ENCODE peak calls at places on chromosomes 5 and 9, in nine cellular contexts. T, G, J, N, V, F, X, Q and S are unnamed samples.
A peak's percentile ranks its signal among the peaks of the same experiment; 100 is the strongest.

GRCh38 chr5:76958976-76959767 is 6.3 kb downstream of the CRHBP start:
- DNase-seq in T (no peak), G (no peak), J (no peak), N (no peak), V (peak; percentile 94), F (no peak), X (no peak), Q (no peak), S (no peak)

GRCh38 chr9:124771867-124772621 is 933 bp upstream of the NR6A1 start:
- DNase-seq in T (peak; percentile 73), G (no peak), J (peak; percentile 58), N (peak; percentile 81), V (peak; percentile 55), F (peak; percentile 75), X (peak; percentile 80), Q (peak; percentile 17), S (peak; percentile 86)

GRCh38 chr9:4226331-4227250 is 73.3 kb downstream of the GLIS3 start:
- DNase-seq in T (no peak), G (no peak), J (peak; percentile 44), N (peak; percentile 41), V (no peak), F (no peak), X (peak; percentile 47), Q (no peak), S (no peak)

GRCh38 chr9:3525836-3526165 is at the start of gene RFX3:
- DNase-seq in T (peak; percentile 92), G (peak; percentile 89), J (peak; percentile 93), N (peak; percentile 92), V (peak; percentile 98), F (peak; percentile 93), X (peak; percentile 90), Q (peak; percentile 88), S (peak; percentile 92)

GRCh38 chr9:3080951-3081350 is 237.1 kb upstream of the PUM3 start:
- DNase-seq in T (no peak), G (no peak), J (no peak), N (no peak), V (no peak), F (no peak), X (no peak), Q (no peak), S (no peak)

GRCh38 chr9:73738741-73739530 is 587.3 kb downstream of the ANXA1 start:
- DNase-seq in T (no peak), G (no peak), J (no peak), N (no peak), V (no peak), F (no peak), X (no peak), Q (no peak), S (no peak)

GRCh38 chr5:158152151-158152550 is 293.2 kb upstream of the CLINT1 start:
- DNase-seq in T (no peak), G (no peak), J (no peak), N (no peak), V (peak; percentile 66), F (no peak), X (no peak), Q (no peak), S (no peak)

GRCh38 chr5:181008136-181008535 is 19.5 kb downstream of the BTNL3 start:
- DNase-seq in T (no peak), G (no peak), J (no peak), N (no peak), V (no peak), F (no peak), X (no peak), Q (no peak), S (no peak)

GRCh38 chr9:99169982-99170761 is 51.6 kb downstream of the ALG2 start:
- DNase-seq in T (no peak), G (no peak), J (no peak), N (no peak), V (no peak), F (no peak), X (no peak), Q (no peak), S (peak; percentile 68)

GRCh38 chr9:22446589-22446949 is at the start of gene DMRTA1:
- DNase-seq in T (peak; percentile 84), G (no peak), J (no peak), N (peak; percentile 80), V (peak; percentile 58), F (peak; percentile 83), X (peak; percentile 71), Q (no peak), S (peak; percentile 33)

GRCh38 chr5:54454602-54455001 is 897 bp upstream of the HSPB3 start:
- DNase-seq in T (no peak), G (no peak), J (no peak), N (no peak), V (no peak), F (no peak), X (no peak), Q (no peak), S (no peak)

GRCh38 chr9:130232899-130233586 is 32.5 kb upstream of the HMCN2 start:
- DNase-seq in T (no peak), G (no peak), J (no peak), N (peak; percentile 37), V (no peak), F (peak; percentile 40), X (no peak), Q (no peak), S (no peak)

GRCh38 chr5:107232793-107233192 is 437.9 kb downstream of the EFNA5 start:
- DNase-seq in T (no peak), G (no peak), J (no peak), N (no peak), V (no peak), F (no peak), X (no peak), Q (no peak), S (no peak)

GRCh38 chr5:1784197-1785050 is 15.2 kb downstream of the MRPL36 start:
- DNase-seq in T (no peak), G (no peak), J (no peak), N (no peak), V (no peak), F (no peak), X (no peak), Q (no peak), S (no peak)

GRCh38 chr5:180090098-180090768 is 18.7 kb upstream of the RNF130 start:
- DNase-seq in T (peak; percentile 81), G (peak; percentile 66), J (peak; percentile 41), N (peak; percentile 78), V (peak; percentile 36), F (peak; percentile 86), X (peak; percentile 74), Q (peak; percentile 59), S (peak; percentile 69)

GRCh38 chr9:69671904-69672827 is at the start of gene APBA1:
- DNase-seq in T (peak; percentile 75), G (peak; percentile 16), J (peak; percentile 28), N (peak; percentile 80), V (peak; percentile 46), F (peak; percentile 73), X (peak; percentile 69), Q (peak; percentile 14), S (peak; percentile 81)

GRCh38 chr5:113204525-113205161 is 228.0 kb downstream of the DCP2 start:
- DNase-seq in T (peak; percentile 38), G (no peak), J (no peak), N (no peak), V (peak; percentile 49), F (no peak), X (peak; percentile 20), Q (no peak), S (peak; percentile 86)

GRCh38 chr5:160466121-160466520 is 44.5 kb downstream of the PTTG1 start:
- DNase-seq in T (no peak), G (no peak), J (no peak), N (no peak), V (no peak), F (no peak), X (no peak), Q (no peak), S (no peak)
- H3K4me1 ChIP-seq in T (peaks cover 15% of the 10 kb centered on the region), G (peaks cover 18% of the 10 kb centered on the region), J (peaks cover 6% of the 10 kb centered on the region), N (peaks cover 6% of the 10 kb centered on the region), V (peaks cover 43% of the 10 kb centered on the region), F (peaks cover 36% of the 10 kb centered on the region), X (peaks cover 27% of the 10 kb centered on the region), Q (peaks cover 55% of the 10 kb centered on the region), S (no peaks in the 10 kb centered on the region)

GRCh38 chr5:173925449-173926071 is 37.4 kb downstream of the CPEB4 start:
- DNase-seq in T (peak; percentile 30), G (peak; percentile 16), J (peak; percentile 38), N (peak; percentile 54), V (no peak), F (peak; percentile 51), X (peak; percentile 81), Q (peak; percentile 16), S (peak; percentile 64)
- H3K4me1 ChIP-seq in T (peaks cover 80% of the 10 kb centered on the region), G (no peaks in the 10 kb centered on the region), J (no peaks in the 10 kb centered on the region), N (peaks cover 55% of the 10 kb centered on the region), V (peaks cover 10% of the 10 kb centered on the region), F (peaks cover 76% of the 10 kb centered on the region), X (peaks cover 11% of the 10 kb centered on the region), Q (no peaks in the 10 kb centered on the region), S (peaks cover 26% of the 10 kb centered on the region)

DNA sequence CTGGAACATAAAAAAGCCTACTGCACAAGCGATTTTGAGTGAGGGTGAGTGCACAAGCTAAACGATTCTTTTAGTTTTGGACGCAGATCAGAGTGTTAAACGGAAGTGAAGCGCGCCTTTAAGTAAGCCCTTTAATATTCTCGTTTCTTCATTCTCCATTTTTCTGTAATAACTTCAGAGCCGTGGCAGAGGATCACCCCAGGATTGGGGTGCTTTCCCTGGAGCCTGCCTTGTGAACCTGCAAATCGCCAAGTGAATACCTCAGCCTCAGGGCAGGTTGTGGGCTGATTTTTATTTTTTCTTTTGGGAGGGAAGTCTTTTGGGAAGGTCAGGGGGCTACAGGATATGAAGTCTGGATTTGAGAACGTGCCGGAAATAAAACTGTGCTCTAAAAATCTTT is 5.0 kb upstream of the PAX5 start:
- DNase-seq in T (no peak), G (no peak), J (no peak), N (no peak), V (no peak), F (no peak), X (no peak), Q (no peak), S (no peak)
- H3K4me1 ChIP-seq in T (peaks cover 24% of the 10 kb centered on the region), G (peaks cover 40% of the 10 kb centered on the region), J (no peaks in the 10 kb centered on the region), N (peaks cover 19% of the 10 kb centered on the region), V (peaks cover 11% of the 10 kb centered on the region), F (peaks cover 43% of the 10 kb centered on the region), X (peaks cover 27% of the 10 kb centered on the region), Q (peaks cover 43% of the 10 kb centered on the region), S (no peaks in the 10 kb centered on the region)

GRCh38 chr9:36011379-36011778 is 25.3 kb upstream of the RECK start:
- DNase-seq in T (no peak), G (no peak), J (no peak), N (no peak), V (peak; percentile 51), F (no peak), X (no peak), Q (no peak), S (no peak)
- H3K4me1 ChIP-seq in T (no peaks in the 10 kb centered on the region), G (no peaks in the 10 kb centered on the region), J (peaks cover 2% of the 10 kb centered on the region), N (no peaks in the 10 kb centered on the region), V (no peaks in the 10 kb centered on the region), F (peaks cover 11% of the 10 kb centered on the region), X (peaks cover 6% of the 10 kb centered on the region), Q (peaks cover 7% of the 10 kb centered on the region), S (no peaks in the 10 kb centered on the region)